ENCODE peak calls at places on chromosome 2, in eight cellular contexts. One of them, this sample, is unnamed.

GRCh38 chr2:46239175-46239846 is 57.9 kb upstream of the EPAS1 start:
- DNase-seq in brain microvascular endothelial cell: no peak
- DNase-seq in astrocyte of the spinal cord: no peak
- DNase-seq in psoas muscle: no peak
- DNase-seq in fibroblast of lung: peak
- DNase-seq in heart left ventricle: no peak
- DNase-seq in fibroblast of the aortic adventitia: no peak
- DNase-seq in tibial artery: no peak
- DNase-seq in this sample: no peak

GRCh38 chr2:188391354-188391753 is 99.7 kb downstream of the GULP1 start:
- DNase-seq in fibroblast of lung: no peak
- DNase-seq in astrocyte of the spinal cord: no peak
- DNase-seq in tibial artery: no peak
- DNase-seq in psoas muscle: no peak
- DNase-seq in fibroblast of the aortic adventitia: no peak
- DNase-seq in heart left ventricle: no peak
- DNase-seq in brain microvascular endothelial cell: no peak
- DNase-seq in this sample: no peak

GRCh38 chr2:1730047-1730937 is 14.0 kb downstream of the PXDN start:
- DNase-seq in psoas muscle: no peak
- DNase-seq in brain microvascular endothelial cell: no peak
- DNase-seq in heart left ventricle: no peak
- DNase-seq in astrocyte of the spinal cord: peak
- DNase-seq in tibial artery: peak
- DNase-seq in fibroblast of the aortic adventitia: peak
- DNase-seq in fibroblast of lung: peak
- DNase-seq in this sample: peak

GRCh38 chr2:164644036-164644700 is 22.9 kb upstream of the GRB14 start:
- DNase-seq in fibroblast of lung: no peak
- DNase-seq in fibroblast of the aortic adventitia: no peak
- DNase-seq in heart left ventricle: no peak
- DNase-seq in astrocyte of the spinal cord: no peak
- DNase-seq in brain microvascular endothelial cell: no peak
- DNase-seq in psoas muscle: no peak
- DNase-seq in tibial artery: no peak
- DNase-seq in this sample: no peak

GRCh38 chr2:142180820-142181533 is 50.2 kb upstream of the LRP1B start:
- DNase-seq in brain microvascular endothelial cell: peak
- DNase-seq in fibroblast of lung: peak
- DNase-seq in heart left ventricle: peak
- DNase-seq in tibial artery: no peak
- DNase-seq in psoas muscle: peak
- DNase-seq in fibroblast of the aortic adventitia: no peak
- DNase-seq in astrocyte of the spinal cord: no peak
- DNase-seq in this sample: no peak

GRCh38 chr2:195410272-195410671 is 246.8 kb upstream of the SLC39A10 start:
- DNase-seq in tibial artery: no peak
- DNase-seq in heart left ventricle: no peak
- DNase-seq in fibroblast of lung: no peak
- DNase-seq in psoas muscle: no peak
- DNase-seq in fibroblast of the aortic adventitia: no peak
- DNase-seq in brain microvascular endothelial cell: no peak
- DNase-seq in astrocyte of the spinal cord: no peak
- DNase-seq in this sample: no peak

GRCh38 chr2:129891341-129892320 is 87.8 kb upstream of the RAB6C start:
- DNase-seq in fibroblast of lung: no peak
- DNase-seq in heart left ventricle: no peak
- DNase-seq in psoas muscle: no peak
- DNase-seq in brain microvascular endothelial cell: no peak
- DNase-seq in fibroblast of the aortic adventitia: no peak
- DNase-seq in astrocyte of the spinal cord: no peak
- DNase-seq in tibial artery: no peak
- DNase-seq in this sample: no peak

GRCh38 chr2:42303252-42303651 is 57.8 kb downstream of the COX7A2L start:
- DNase-seq in astrocyte of the spinal cord: no peak
- DNase-seq in psoas muscle: no peak
- DNase-seq in tibial artery: no peak
- DNase-seq in fibroblast of the aortic adventitia: no peak
- DNase-seq in heart left ventricle: no peak
- DNase-seq in fibroblast of lung: no peak
- DNase-seq in brain microvascular endothelial cell: no peak
- DNase-seq in this sample: no peak

GRCh38 chr2:109382946-109383345 is 230.8 kb downstream of the SEPTIN10 start:
- DNase-seq in psoas muscle: peak
- DNase-seq in heart left ventricle: peak
- DNase-seq in astrocyte of the spinal cord: peak
- DNase-seq in tibial artery: peak
- DNase-seq in fibroblast of lung: peak
- DNase-seq in brain microvascular endothelial cell: peak
- DNase-seq in fibroblast of the aortic adventitia: peak
- DNase-seq in this sample: peak

GRCh38 chr2:216057688-216058193 is 23.9 kb downstream of the PECR start:
- DNase-seq in fibroblast of lung: peak
- DNase-seq in astrocyte of the spinal cord: peak
- DNase-seq in tibial artery: no peak
- DNase-seq in heart left ventricle: no peak
- DNase-seq in brain microvascular endothelial cell: peak
- DNase-seq in psoas muscle: no peak
- DNase-seq in fibroblast of the aortic adventitia: no peak
- DNase-seq in this sample: peak

GRCh38 chr2:152421521-152422367 is 86.8 kb downstream of the FMNL2 start:
- DNase-seq in psoas muscle: no peak
- DNase-seq in fibroblast of lung: peak
- DNase-seq in astrocyte of the spinal cord: peak
- DNase-seq in brain microvascular endothelial cell: peak
- DNase-seq in fibroblast of the aortic adventitia: peak
- DNase-seq in heart left ventricle: peak
- DNase-seq in tibial artery: peak
- DNase-seq in this sample: peak

GRCh38 chr2:143903172-143903856 is 616.6 kb downstream of the ZEB2 start:
- DNase-seq in brain microvascular endothelial cell: no peak
- DNase-seq in fibroblast of the aortic adventitia: no peak
- DNase-seq in psoas muscle: no peak
- DNase-seq in heart left ventricle: no peak
- DNase-seq in tibial artery: no peak
- DNase-seq in astrocyte of the spinal cord: no peak
- DNase-seq in fibroblast of lung: peak
- DNase-seq in this sample: no peak

DNA sequence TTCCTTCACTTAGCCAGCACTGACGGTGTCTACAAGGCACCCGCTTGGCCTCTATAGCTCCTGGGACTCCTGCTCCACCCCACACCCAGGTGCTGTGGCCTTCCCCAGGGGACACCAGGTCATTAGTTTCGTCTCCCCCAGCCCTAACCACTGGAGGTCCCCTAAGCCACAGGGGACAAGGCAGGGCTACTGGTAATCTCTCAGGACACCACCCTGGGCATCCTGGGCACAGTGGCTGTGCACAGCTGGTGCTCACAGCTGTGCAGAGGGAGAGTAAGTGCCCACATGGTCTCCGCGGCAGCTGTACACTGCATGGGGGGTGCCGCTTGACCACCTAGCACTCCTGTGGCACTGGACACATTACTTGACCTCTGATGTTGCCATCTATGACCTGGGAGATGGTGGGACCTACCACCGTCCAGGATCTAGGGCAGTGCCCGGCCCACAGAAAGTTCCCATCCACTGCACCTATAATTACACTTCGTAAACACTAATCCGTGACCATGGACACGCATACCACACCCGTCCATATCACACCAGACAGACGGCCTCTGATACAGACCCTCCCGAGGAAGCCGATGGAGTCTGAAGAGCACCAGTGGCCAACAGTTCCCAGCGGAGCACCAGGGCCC is 133.9 kb downstream of the HDAC4 start:
- DNase-seq in brain microvascular endothelial cell: no peak
- DNase-seq in heart left ventricle: peak
- DNase-seq in astrocyte of the spinal cord: no peak
- DNase-seq in fibroblast of the aortic adventitia: no peak
- DNase-seq in psoas muscle: peak
- DNase-seq in fibroblast of lung: no peak
- DNase-seq in tibial artery: no peak
- DNase-seq in this sample: no peak
- H3K4me3 ChIP-seq in brain microvascular endothelial cell: no peak
- H3K4me3 ChIP-seq in heart left ventricle: no peak
- H3K4me3 ChIP-seq in astrocyte of the spinal cord: no peak
- H3K4me3 ChIP-seq in fibroblast of the aortic adventitia: no peak
- H3K4me3 ChIP-seq in psoas muscle: peak
- H3K4me3 ChIP-seq in fibroblast of lung: no peak
- H3K4me3 ChIP-seq in tibial artery: no peak
- H3K4me3 ChIP-seq in this sample: no peak

GRCh38 chr2:50344509-50345106 is 687.3 kb downstream of the NRXN1 start:
- DNase-seq in psoas muscle: no peak
- DNase-seq in heart left ventricle: no peak
- DNase-seq in brain microvascular endothelial cell: no peak
- DNase-seq in fibroblast of the aortic adventitia: no peak
- DNase-seq in astrocyte of the spinal cord: no peak
- DNase-seq in tibial artery: no peak
- DNase-seq in fibroblast of lung: no peak
- DNase-seq in this sample: no peak
- TF ChIP-seq CTCF in psoas muscle: no peak
- TF ChIP-seq CTCF in heart left ventricle: no peak
- TF ChIP-seq CTCF in brain microvascular endothelial cell: peak
- TF ChIP-seq CTCF in fibroblast of the aortic adventitia: no peak
- TF ChIP-seq CTCF in astrocyte of the spinal cord: no peak
- TF ChIP-seq CTCF in tibial artery: no peak
- TF ChIP-seq CTCF in fibroblast of lung: no peak
- TF ChIP-seq CTCF in this sample: no peak

GRCh38 chr2:25250331-25251031 is 82.1 kb upstream of the POMC start:
- DNase-seq in astrocyte of the spinal cord: peak
- DNase-seq in heart left ventricle: peak
- DNase-seq in tibial artery: no peak
- DNase-seq in fibroblast of the aortic adventitia: no peak
- DNase-seq in psoas muscle: no peak
- DNase-seq in fibroblast of lung: peak
- DNase-seq in brain microvascular endothelial cell: peak
- DNase-seq in this sample: peak
- H3K4me3 ChIP-seq in astrocyte of the spinal cord: peak
- H3K4me3 ChIP-seq in heart left ventricle: no peak
- H3K4me3 ChIP-seq in tibial artery: no peak
- H3K4me3 ChIP-seq in fibroblast of the aortic adventitia: no peak
- H3K4me3 ChIP-seq in psoas muscle: no peak
- H3K4me3 ChIP-seq in fibroblast of lung: no peak
- H3K4me3 ChIP-seq in brain microvascular endothelial cell: peak
- H3K4me3 ChIP-seq in this sample: no peak

GRCh38 chr2:232809349-232810124 is 33.2 kb upstream of the KCNJ13 start:
- DNase-seq in astrocyte of the spinal cord: no peak
- DNase-seq in fibroblast of lung: no peak
- DNase-seq in fibroblast of the aortic adventitia: no peak
- DNase-seq in tibial artery: no peak
- DNase-seq in brain microvascular endothelial cell: no peak
- DNase-seq in psoas muscle: peak
- DNase-seq in heart left ventricle: peak
- DNase-seq in this sample: no peak
- TF ChIP-seq CTCF in astrocyte of the spinal cord: no peak
- TF ChIP-seq CTCF in fibroblast of lung: no peak
- TF ChIP-seq CTCF in fibroblast of the aortic adventitia: no peak
- TF ChIP-seq CTCF in tibial artery: no peak
- TF ChIP-seq CTCF in brain microvascular endothelial cell: no peak
- TF ChIP-seq CTCF in psoas muscle: peak
- TF ChIP-seq CTCF in heart left ventricle: no peak
- TF ChIP-seq CTCF in this sample: no peak

DNA sequence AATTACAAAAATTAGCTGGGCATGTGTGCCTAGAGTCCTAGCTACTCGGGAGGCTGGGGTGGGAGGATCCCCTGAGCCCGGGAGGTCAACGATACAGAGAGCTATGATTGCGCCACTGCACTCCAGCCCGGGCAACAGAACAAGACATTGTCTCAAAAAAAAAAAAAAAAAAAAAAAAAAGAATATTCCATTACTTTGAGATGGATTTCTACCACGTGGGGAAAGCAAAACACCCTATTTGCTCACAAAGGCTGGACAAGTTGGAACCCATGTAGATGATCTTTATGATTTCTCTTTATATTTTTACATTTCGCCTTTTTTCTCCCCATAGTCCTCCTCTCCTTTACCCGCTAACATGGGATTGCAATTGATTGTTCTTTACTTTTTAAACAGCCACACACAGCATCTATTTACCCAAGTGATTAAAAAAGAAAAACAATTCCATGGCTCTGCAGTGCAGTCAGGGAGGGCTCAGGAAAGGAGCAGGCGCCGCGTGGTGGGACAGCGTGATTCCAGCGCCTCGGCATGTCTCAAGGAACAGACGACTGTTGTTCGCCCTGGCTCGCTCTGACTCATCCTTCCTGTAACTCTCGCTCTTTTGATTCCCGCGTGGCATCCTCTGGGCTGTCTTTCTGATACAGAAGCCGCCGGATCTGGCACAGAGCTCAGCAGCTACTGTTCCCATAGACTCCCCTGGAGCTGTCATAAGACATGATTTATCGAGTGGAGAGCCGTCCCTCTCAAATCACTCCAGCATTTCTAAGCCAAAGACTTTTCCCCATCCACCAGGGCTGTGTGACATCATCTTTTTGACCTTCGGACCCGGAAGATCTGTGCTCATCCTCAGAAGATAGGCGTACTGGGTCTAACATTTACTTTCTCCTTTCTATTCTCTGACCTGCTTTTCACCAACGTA is 230.4 kb upstream of the AGAP1 start:
- DNase-seq in astrocyte of the spinal cord: peak
- DNase-seq in tibial artery: peak
- DNase-seq in fibroblast of the aortic adventitia: peak
- DNase-seq in fibroblast of lung: peak
- DNase-seq in heart left ventricle: peak
- DNase-seq in psoas muscle: peak
- DNase-seq in brain microvascular endothelial cell: peak
- DNase-seq in this sample: peak
- H3K4me3 ChIP-seq in astrocyte of the spinal cord: no peak
- H3K4me3 ChIP-seq in tibial artery: no peak
- H3K4me3 ChIP-seq in fibroblast of the aortic adventitia: peak
- H3K4me3 ChIP-seq in fibroblast of lung: peak
- H3K4me3 ChIP-seq in heart left ventricle: no peak
- H3K4me3 ChIP-seq in psoas muscle: no peak
- H3K4me3 ChIP-seq in brain microvascular endothelial cell: peak
- H3K4me3 ChIP-seq in this sample: no peak

This sample was measured in foreskin fibroblast.